ENCODE peak calls at places on chromosomes 5 and 9, in four cellular contexts. One of them, this sample, is unnamed.

GRCh38 chr5:173758675-173759074 is 129.5 kb upstream of the CPEB4 start:
- DNase-seq in HCT116: no peak
- DNase-seq in Panc1: no peak
- DNase-seq in K562: no peak
- DNase-seq in this sample: no peak

GRCh38 chr9:117204971-117205370 is 209.9 kb downstream of the ASTN2 start:
- DNase-seq in HCT116: no peak
- DNase-seq in Panc1: no peak
- DNase-seq in K562: no peak
- DNase-seq in this sample: no peak

GRCh38 chr5:6296524-6296923 is 81.8 kb downstream of the MED10 start:
- DNase-seq in HCT116: no peak
- DNase-seq in Panc1: no peak
- DNase-seq in K562: no peak
- DNase-seq in this sample: no peak

GRCh38 chr9:136588663-136589464 is 43.0 kb upstream of the NOTCH1 start:
- DNase-seq in HCT116: no peak
- DNase-seq in Panc1: no peak
- DNase-seq in K562: no peak
- DNase-seq in this sample: no peak

GRCh38 chr5:43068037-43068436 is 27.9 kb upstream of the ANXA2R start:
- DNase-seq in HCT116: no peak
- DNase-seq in Panc1: no peak
- DNase-seq in K562: no peak
- DNase-seq in this sample: no peak

GRCh38 chr5:40879163-40879942 is 29.9 kb upstream of the C7 start:
- DNase-seq in HCT116: peak
- DNase-seq in Panc1: peak
- DNase-seq in K562: peak
- DNase-seq in this sample: peak

GRCh38 chr5:63963080-63963735 is 963 bp upstream of the HTR1A start:
- DNase-seq in HCT116: peak
- DNase-seq in Panc1: peak
- DNase-seq in K562: peak
- DNase-seq in this sample: peak

GRCh38 chr5:39555788-39556187 is 131.0 kb upstream of the DAB2 start:
- DNase-seq in HCT116: no peak
- DNase-seq in Panc1: no peak
- DNase-seq in K562: no peak
- DNase-seq in this sample: no peak

GRCh38 chr5:36369092-36369737 is 67.5 kb upstream of the RANBP3L start:
- DNase-seq in HCT116: no peak
- DNase-seq in Panc1: no peak
- DNase-seq in K562: no peak
- DNase-seq in this sample: no peak

GRCh38 chr5:89428624-89429023 is 545.6 kb upstream of the MEF2C start:
- DNase-seq in HCT116: no peak
- DNase-seq in Panc1: no peak
- DNase-seq in K562: no peak
- DNase-seq in this sample: no peak

GRCh38 chr9:110802416-110803035 is 133.9 kb downstream of the MUSK start:
- DNase-seq in HCT116: no peak
- DNase-seq in Panc1: no peak
- DNase-seq in K562: no peak
- DNase-seq in this sample: no peak

GRCh38 chr5:54634089-54634488 is 116.5 kb downstream of the SNX18 start:
- DNase-seq in HCT116: no peak
- DNase-seq in Panc1: no peak
- DNase-seq in K562: no peak
- DNase-seq in this sample: no peak

GRCh38 chr5:163434410-163434866 is 3.0 kb upstream of the CCNG1 start:
- DNase-seq in HCT116: no peak
- DNase-seq in Panc1: no peak
- DNase-seq in K562: no peak
- DNase-seq in this sample: no peak

GRCh38 chr5:103587185-103587748 is 24.7 kb upstream of the NUDT12 start:
- DNase-seq in HCT116: no peak
- DNase-seq in Panc1: no peak
- DNase-seq in K562: no peak
- DNase-seq in this sample: peak

GRCh38 chr9:138111607-138112006 is 234.0 kb downstream of the CACNA1B start:
- DNase-seq in HCT116: no peak
- DNase-seq in Panc1: no peak
- DNase-seq in K562: no peak
- DNase-seq in this sample: no peak

GRCh38 chr5:169875091-169875727 is 105.1 kb downstream of the INSYN2B start:
- DNase-seq in HCT116: no peak
- DNase-seq in Panc1: no peak
- DNase-seq in K562: no peak
- DNase-seq in this sample: no peak

GRCh38 chr9:98805506-98806272 is 1.8 kb upstream of the GALNT12 start:
- DNase-seq in HCT116: no peak
- DNase-seq in Panc1: no peak
- DNase-seq in K562: no peak
- DNase-seq in this sample: no peak

GRCh38 chr9:89473762-89474469 is 24.0 kb downstream of the SEMA4D start:
- DNase-seq in HCT116: no peak
- DNase-seq in Panc1: no peak
- DNase-seq in K562: no peak
- DNase-seq in this sample: no peak

GRCh38 chr5:34625246-34625645 is 30.9 kb upstream of the RAI14 start:
- DNase-seq in HCT116: no peak
- DNase-seq in Panc1: no peak
- DNase-seq in K562: no peak
- DNase-seq in this sample: no peak

GRCh38 chr5:164352695-164353094 is 847.3 kb downstream of the MAT2B start:
- DNase-seq in HCT116: no peak
- DNase-seq in Panc1: no peak
- DNase-seq in K562: no peak
- DNase-seq in this sample: no peak

GRCh38 chr5:89694026-89694540 is 715.5 kb downstream of the CETN3 start:
- DNase-seq in HCT116: no peak
- DNase-seq in Panc1: no peak
- DNase-seq in K562: no peak
- DNase-seq in this sample: no peak

GRCh38 chr9:124665391-124666058 is 105.6 kb downstream of the NR6A1 start:
- DNase-seq in HCT116: no peak
- DNase-seq in Panc1: no peak
- DNase-seq in K562: no peak
- DNase-seq in this sample: peak

GRCh38 chr9:105697871-105698270 is 3.5 kb downstream of the TMEM38B start:
- DNase-seq in HCT116: no peak
- DNase-seq in Panc1: no peak
- DNase-seq in K562: no peak
- DNase-seq in this sample: no peak

GRCh38 chr9:126862461-126862830 is 2.0 kb downstream of the ZBTB34 start:
- DNase-seq in HCT116: no peak
- DNase-seq in Panc1: no peak
- DNase-seq in K562: no peak
- DNase-seq in this sample: no peak

GRCh38 chr9:113796651-113797426 is 79.3 kb upstream of the ZNF618 start:
- DNase-seq in HCT116: no peak
- DNase-seq in Panc1: no peak
- DNase-seq in K562: no peak
- DNase-seq in this sample: no peak

GRCh38 chr5:112878760-112879159 is 17.7 kb downstream of the SRP19 start:
- DNase-seq in HCT116: peak
- DNase-seq in Panc1: no peak
- DNase-seq in K562: peak
- DNase-seq in this sample: no peak

GRCh38 chr5:134083517-134083916 is 31.0 kb upstream of the TCF7 start:
- DNase-seq in HCT116: no peak
- DNase-seq in Panc1: no peak
- DNase-seq in K562: no peak
- DNase-seq in this sample: no peak

GRCh38 chr9:91001146-91001611 is 199.6 kb downstream of the SYK start:
- DNase-seq in HCT116: peak
- DNase-seq in Panc1: no peak
- DNase-seq in K562: no peak
- DNase-seq in this sample: no peak

GRCh38 chr5:159362190-159362589 is 31.9 kb upstream of the IL12B start:
- DNase-seq in HCT116: no peak
- DNase-seq in Panc1: no peak
- DNase-seq in K562: no peak
- DNase-seq in this sample: no peak

GRCh38 chr5:59724482-59725392 is 168.8 kb downstream of the PDE4D start:
- DNase-seq in HCT116: peak
- DNase-seq in Panc1: no peak
- DNase-seq in K562: peak
- DNase-seq in this sample: peak

GRCh38 chr9:127058645-127059021 is 63.8 kb downstream of the ANGPTL2 start:
- DNase-seq in HCT116: no peak
- DNase-seq in Panc1: no peak
- DNase-seq in K562: no peak
- DNase-seq in this sample: no peak

GRCh38 chr9:70438341-70438924 is 24.0 kb upstream of the KLF9 start:
- DNase-seq in HCT116: peak
- DNase-seq in Panc1: no peak
- DNase-seq in K562: peak
- DNase-seq in this sample: peak

GRCh38 chr5:151895660-151896040 is 29.0 kb downstream of the GLRA1 start:
- DNase-seq in HCT116: no peak
- DNase-seq in Panc1: no peak
- DNase-seq in K562: no peak
- DNase-seq in this sample: no peak

GRCh38 chr9:105436753-105437152 is 11.1 kb upstream of the FSD1L start:
- DNase-seq in HCT116: no peak
- DNase-seq in Panc1: no peak
- DNase-seq in K562: no peak
- DNase-seq in this sample: no peak

GRCh38 chr5:138011991-138012390 is 20.9 kb downstream of the FAM13B start:
- DNase-seq in HCT116: no peak
- DNase-seq in Panc1: no peak
- DNase-seq in K562: no peak
- DNase-seq in this sample: no peak
- TF ChIP-seq POLR2AphosphoS5 in HCT116: no peak
- TF ChIP-seq POLR2AphosphoS5 in Panc1: no peak
- TF ChIP-seq POLR2AphosphoS5 in K562: no peak
- TF ChIP-seq POLR2AphosphoS5 in this sample: no peak

DNA sequence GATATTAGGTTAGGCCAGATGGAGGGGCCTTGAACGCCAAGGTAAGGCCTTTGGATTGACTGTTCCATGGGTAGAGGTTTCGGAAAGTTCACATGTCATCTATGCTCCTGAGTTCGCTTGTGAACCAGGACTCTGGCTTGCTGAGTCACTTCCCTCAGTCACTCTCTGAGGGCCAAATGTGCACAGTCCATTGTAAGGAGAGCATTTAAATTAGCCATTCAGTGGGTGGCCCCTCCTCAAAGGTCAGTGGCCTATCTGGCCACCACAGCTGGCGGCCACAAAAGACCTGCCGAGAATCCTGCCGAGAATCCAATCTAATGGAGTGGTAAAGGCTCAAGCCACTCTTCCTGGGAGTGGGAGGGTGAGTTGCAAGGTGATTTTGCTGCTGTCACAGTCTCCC is 58.9 kb upstream of the ARAP3 start:
- DNase-seq in HCT116: no peak
- DNase-seq in Panc1: no peak
- DNase-seq in K562: no peak
- DNase-seq in this sample: no peak
- TF ChIP-seq TCF7L2 in HCT116: no peak
- TF ChIP-seq TCF7L2 in Panc1: no peak
- TF ChIP-seq TCF7L2 in K562: no peak
- TF ChIP-seq TCF7L2 in this sample: no peak

DNA sequence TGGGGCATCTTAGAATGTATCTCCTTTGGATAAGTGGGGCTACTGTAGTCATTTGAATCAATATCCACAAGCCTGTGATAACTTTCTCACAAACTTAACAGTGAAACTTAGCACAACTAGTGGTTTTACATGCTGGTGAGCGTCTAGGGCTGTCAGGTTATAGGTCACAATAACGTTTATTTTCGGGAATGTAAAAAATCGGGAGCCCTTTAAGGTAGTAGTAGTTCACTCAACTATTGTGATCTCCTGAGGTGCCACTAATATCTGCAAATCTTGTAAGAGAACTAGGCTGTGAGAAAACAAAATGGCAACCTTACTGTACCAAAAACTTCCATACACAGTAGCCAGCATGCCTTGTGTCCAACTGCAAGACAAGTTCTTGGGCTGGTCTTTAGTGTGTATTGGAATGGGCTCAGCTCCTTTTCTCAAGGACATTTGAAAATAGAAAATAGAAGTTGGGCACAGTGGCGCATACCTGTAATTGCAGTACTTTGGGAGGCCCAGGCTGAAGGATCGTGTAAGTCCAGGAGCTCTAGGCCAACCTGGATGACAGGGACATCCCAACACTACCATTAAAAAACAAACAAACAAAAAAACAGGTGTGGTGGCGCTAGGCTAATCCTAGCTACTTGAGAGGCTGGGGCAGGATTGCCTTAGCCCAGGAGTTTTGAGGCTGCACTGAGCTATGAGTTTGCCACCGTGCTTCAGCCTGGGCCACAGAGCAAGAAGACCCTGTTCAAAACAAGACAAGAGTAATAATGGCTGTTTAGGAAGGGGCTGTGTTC is 5.2 kb upstream of the PKN3 start:
- DNase-seq in HCT116: no peak
- DNase-seq in Panc1: no peak
- DNase-seq in K562: no peak
- DNase-seq in this sample: no peak
- TF ChIP-seq POLR2AphosphoS5 in HCT116: peak
- TF ChIP-seq POLR2AphosphoS5 in Panc1: peak
- TF ChIP-seq POLR2AphosphoS5 in K562: peak
- TF ChIP-seq POLR2AphosphoS5 in this sample: no peak

GRCh38 chr5:149797897-149798296 is 67.8 kb downstream of the PPARGC1B start:
- DNase-seq in HCT116: no peak
- DNase-seq in Panc1: no peak
- DNase-seq in K562: no peak
- DNase-seq in this sample: no peak

GRCh38 chr5:149800563-149801103 is 70.5 kb downstream of the PPARGC1B start:
- DNase-seq in HCT116: no peak
- DNase-seq in Panc1: no peak
- DNase-seq in K562: no peak
- DNase-seq in this sample: no peak

GRCh38 chr5:149798466-149798865 is 68.4 kb downstream of the PPARGC1B start:
- DNase-seq in HCT116: no peak
- DNase-seq in Panc1: no peak
- DNase-seq in K562: peak
- DNase-seq in this sample: peak

GRCh38 chr5:149799965-149800516 is 69.9 kb downstream of the PPARGC1B start:
- DNase-seq in HCT116: no peak
- DNase-seq in Panc1: no peak
- DNase-seq in K562: no peak
- DNase-seq in this sample: no peak

GRCh38 chr5:149799119-149799623 is 69.1 kb downstream of the PPARGC1B start:
- DNase-seq in HCT116: no peak
- DNase-seq in Panc1: peak
- DNase-seq in K562: no peak
- DNase-seq in this sample: peak
- TF ChIP-seq TCF7L2 in HCT116: no peak
- TF ChIP-seq TCF7L2 in Panc1: no peak
- TF ChIP-seq TCF7L2 in K562: no peak
- TF ChIP-seq TCF7L2 in this sample: no peak

GRCh38 chr5:13773652-13774051 is 170.8 kb downstream of the DNAH5 start:
- DNase-seq in HCT116: no peak
- DNase-seq in Panc1: no peak
- DNase-seq in K562: no peak
- DNase-seq in this sample: no peak

GRCh38 chr5:13771011-13771571 is 173.4 kb downstream of the DNAH5 start:
- DNase-seq in HCT116: no peak
- DNase-seq in Panc1: no peak
- DNase-seq in K562: no peak
- DNase-seq in this sample: no peak
- TF ChIP-seq POLR2AphosphoS5 in HCT116: no peak
- TF ChIP-seq POLR2AphosphoS5 in Panc1: no peak
- TF ChIP-seq POLR2AphosphoS5 in K562: no peak
- TF ChIP-seq POLR2AphosphoS5 in this sample: no peak

This sample was measured in HepG2.